ENCODE peak calls at places on chromosome 19, in six cellular contexts. B is PC-3, S is prostate gland, D is cardiac muscle cell, O is mammary epithelial cell, Z is stomach. K is an unnamed sample. For H3K9me3 and H3K4me1, the result is how much of the 10 kb centered on the place peaks cover.

GRCh38 chr19:16247353-16248182 is 49.9 kb downstream of the AP1M1 start:
- DNase-seq in B (peak), S (peak), D (peak), O (peak), Z (peak), K (peak)

GRCh38 chr19:41096353-41096752 is 8.1 kb downstream of the CYP2A13 start:
- DNase-seq in B (no peak), S (no peak), D (no peak), O (no peak), Z (no peak), K (no peak)

GRCh38 chr19:18292810-18293641 is 11.6 kb upstream of the JUND start:
- DNase-seq in B (peak), S (peak), D (peak), O (no peak), Z (peak), K (peak)

GRCh38 chr19:2289714-2290435 is 7.9 kb upstream of the PEAK3 start:
- DNase-seq in B (no peak), S (no peak), D (no peak), O (peak), Z (peak), K (peak)

GRCh38 chr19:39401549-39402416 is 4.9 kb upstream of the ZFP36 start:
- DNase-seq in B (peak), S (peak), D (peak), O (peak), Z (peak), K (no peak)

GRCh38 chr19:49552749-49553148 is 24.9 kb downstream of the RCN3 start:
- DNase-seq in B (no peak), S (no peak), D (no peak), O (no peak), Z (no peak), K (no peak)

GRCh38 chr19:15863272-15863671 is 34.6 kb downstream of the CYP4F2 start:
- DNase-seq in B (no peak), S (no peak), D (no peak), O (peak), Z (no peak), K (no peak)

GRCh38 chr19:48925240-48925843 is 8.2 kb upstream of the DHDH start:
- DNase-seq in B (peak), S (no peak), D (peak), O (peak), Z (no peak), K (no peak)

GRCh38 chr19:12828494-12828893 is 5.9 kb downstream of the RTBDN start:
- DNase-seq in B (peak), S (no peak), D (peak), O (no peak), Z (peak), K (peak)

GRCh38 chr19:19866599-19867248 is 1.0 kb downstream of the ZNF253 start:
- DNase-seq in B (no peak), S (no peak), D (peak), O (peak), Z (no peak), K (no peak)

GRCh38 chr19:34260771-34261173 is 6.4 kb downstream of the GARRE1 start:
- DNase-seq in B (no peak), S (no peak), D (peak), O (no peak), Z (no peak), K (no peak)

GRCh38 chr19:48543121-48543710 is 8.8 kb upstream of the SULT2B1 start:
- DNase-seq in B (peak), S (peak), D (peak), O (peak), Z (peak), K (no peak)

GRCh38 chr19:51448011-51448744 is 10.1 kb downstream of the SIGLEC8 start:
- DNase-seq in B (no peak), S (no peak), D (no peak), O (no peak), Z (no peak), K (no peak)

GRCh38 chr19:10289167-10289835 is 451 bp upstream of the ICAM5 start:
- DNase-seq in B (peak), S (no peak), D (peak), O (no peak), Z (peak), K (peak)

GRCh38 chr19:10836478-10837325 is 690 bp upstream of the TMED1 start:
- DNase-seq in B (no peak), S (no peak), D (peak), O (peak), Z (peak), K (peak)

GRCh38 chr19:54457773-54458647 is 5.6 kb downstream of the LENG9 start:
- DNase-seq in B (no peak), S (no peak), D (no peak), O (no peak), Z (no peak), K (no peak)

GRCh38 chr19:9858766-9859165 is 23.6 kb downstream of the PIN1 start:
- DNase-seq in B (no peak), S (no peak), D (no peak), O (no peak), Z (no peak), K (no peak)

GRCh38 chr19:55460670-55461258 is 678 bp downstream of the ISOC2 start:
- DNase-seq in B (peak), S (peak), D (peak), O (peak), Z (peak), K (peak)

GRCh38 chr19:38173324-38174041 is 50.5 kb downstream of the DPF1 start:
- DNase-seq in B (no peak), S (no peak), D (no peak), O (peak), Z (peak), K (no peak)

GRCh38 chr19:41702208-41702651 is 6.2 kb upstream of the CEACAM5 start:
- DNase-seq in B (peak), S (no peak), D (peak), O (peak), Z (no peak), K (no peak)

GRCh38 chr19:33295621-33296472 is 6.5 kb downstream of the CEBPA start:
- DNase-seq in B (no peak), S (no peak), D (no peak), O (no peak), Z (no peak), K (no peak)

GRCh38 chr19:15820646-15821045 is 5.2 kb upstream of the OR10H1 start:
- DNase-seq in B (no peak), S (no peak), D (no peak), O (no peak), Z (no peak), K (no peak)

GRCh38 chr19:47020132-47020805 is 632 bp downstream of the NPAS1 start:
- DNase-seq in B (no peak), S (no peak), D (no peak), O (no peak), Z (no peak), K (no peak)

DNA sequence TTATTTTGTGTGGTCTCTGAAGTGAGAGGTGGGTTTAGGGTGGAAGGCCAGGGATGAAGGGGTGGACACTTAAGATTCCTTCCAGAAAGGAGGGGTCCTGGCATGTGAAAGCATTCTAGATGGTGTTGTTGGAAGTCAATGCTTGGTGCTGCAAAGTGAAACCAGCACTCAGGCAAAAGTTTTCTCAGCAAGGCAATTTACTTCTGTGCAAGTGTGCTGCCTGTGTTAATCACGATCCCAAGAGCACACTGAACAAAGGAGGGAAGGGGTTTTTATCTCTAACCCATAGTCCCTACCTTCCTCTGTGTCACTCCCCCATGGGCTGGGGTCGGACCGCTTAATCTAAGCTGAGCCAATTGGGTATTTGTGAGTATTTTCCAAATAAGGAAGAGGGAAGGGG is 1.3 kb downstream of the ZNF134 start:
- DNase-seq in B (no peak), S (no peak), D (no peak), O (peak), Z (no peak), K (no peak)
- H3K9me3 ChIP-seq in B (half or more), S (under half), D (under half), O (half or more), Z (half or more), K (under half)

DNA sequence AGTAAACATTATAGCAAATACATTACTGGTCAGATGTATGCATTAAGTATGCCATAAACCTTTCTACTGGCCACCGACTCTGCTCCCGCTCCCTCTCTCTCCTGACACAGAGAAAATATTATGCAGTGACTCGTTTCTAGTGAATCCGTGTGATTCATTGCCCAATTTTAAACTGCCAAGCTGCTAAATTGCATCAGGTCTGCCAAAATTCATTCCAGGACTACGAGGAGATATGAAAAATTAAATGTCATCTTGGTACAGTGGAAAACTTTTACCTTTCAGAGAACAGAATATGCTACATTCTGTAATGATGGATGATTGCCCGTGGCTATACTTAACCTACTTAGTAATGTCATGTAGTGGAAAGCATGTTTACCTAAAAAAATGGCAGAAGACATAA is 368.8 kb upstream of the TSHZ3 start:
- DNase-seq in B (no peak), S (no peak), D (peak), O (peak), Z (no peak), K (no peak)
- H3K4me3 ChIP-seq in B (no peak), S (no peak), D (no peak), O (no peak), Z (no peak), K (no peak)

GRCh38 chr19:1097810-1098176 is 2.6 kb upstream of the POLR2E start:
- DNase-seq in B (no peak), S (no peak), D (no peak), O (no peak), Z (no peak), K (no peak)
- H3K4me1 ChIP-seq in B (under half), S (under half), D (under half), O (under half), Z (half or more), K (under half)

DNA sequence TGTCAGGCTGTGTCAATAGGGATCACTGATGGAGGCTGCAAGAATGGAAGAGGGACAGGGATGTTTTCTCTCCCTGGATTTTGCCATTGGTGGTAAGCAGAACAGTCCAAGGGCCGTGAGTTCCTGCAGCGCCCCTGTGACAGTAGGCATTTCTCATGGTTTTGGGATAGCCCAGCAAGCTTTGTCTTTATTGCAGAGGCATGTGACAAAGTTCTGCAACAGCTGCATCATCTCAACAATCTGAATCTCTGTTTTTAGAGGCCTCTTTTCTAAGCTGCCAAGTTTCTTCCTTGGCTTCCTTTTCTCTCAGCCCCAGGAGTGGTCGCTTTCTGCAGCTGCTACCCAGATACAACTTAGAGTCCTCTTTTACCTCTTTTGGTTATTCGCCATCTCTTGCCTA is 95.7 kb upstream of the TSHZ3 start:
- DNase-seq in B (no peak), S (no peak), D (peak), O (no peak), Z (no peak), K (no peak)
- H3K9me3 ChIP-seq in B (under half), S (under half), D (under half), O (under half), Z (under half), K (under half)